ENCODE peak calls at places on chromosomes 3 and 15, in ten cellular contexts. K is activated T-cell treated with anti-CD3 and anti-CD28 coated beads for 24 hours, G is RCC 7860, S is hypothalamus, R is frontal cortex, H is NCI-H146, J is COR-L47, P is Panc1, M is NCI-H748 treated with DMSO at 0.1 percent for 48 hours, B is foreskin fibroblast. O is an unnamed sample.

GRCh38 chr3:16148783-16149182 is 25.7 kb upstream of the GALNT15 start:
- DNase-seq in K (no peak), G (no peak), S (no peak), R (no peak), H (no peak), J (peak), P (no peak), M (no peak), B (peak), O (peak)

GRCh38 chr3:110650752-110651151 is 420.9 kb upstream of the NECTIN3 start:
- DNase-seq in K (no peak), G (no peak), S (no peak), R (no peak), H (no peak), J (peak), P (no peak), M (peak), B (no peak), O (no peak)

GRCh38 chr15:33160581-33161165 is 33.8 kb downstream of the FMN1 start:
- DNase-seq in K (no peak), G (no peak), S (no peak), R (no peak), H (no peak), J (no peak), P (no peak), M (no peak), B (peak), O (no peak)

GRCh38 chr3:131360191-131360590 is 21.4 kb upstream of the NUDT16 start:
- DNase-seq in K (no peak), G (no peak), S (no peak), R (no peak), H (no peak), J (no peak), P (no peak), M (no peak), B (no peak), O (no peak)

GRCh38 chr3:173045770-173046382 is 95.2 kb downstream of the SPATA16 start:
- DNase-seq in K (no peak), G (no peak), S (no peak), R (no peak), H (peak), J (no peak), P (no peak), M (no peak), B (peak), O (no peak)

GRCh38 chr3:167884481-167884880 is 149.0 kb downstream of the SERPINI1 start:
- DNase-seq in K (no peak), G (no peak), S (no peak), R (no peak), H (no peak), J (no peak), P (no peak), M (no peak), B (peak), O (no peak)

GRCh38 chr15:36911322-36911944 is 188.9 kb downstream of the MEIS2 start:
- DNase-seq in K (no peak), G (no peak), S (no peak), R (no peak), H (no peak), J (peak), P (peak), M (no peak), B (peak), O (no peak)

GRCh38 chr15:101056366-101057334 is 137.5 kb downstream of the LRRK1 start:
- DNase-seq in K (no peak), G (no peak), S (no peak), R (no peak), H (no peak), J (no peak), P (no peak), M (no peak), B (no peak), O (no peak)

GRCh38 chr15:78714890-78715289 is 73.9 kb upstream of the CHRNB4 start:
- DNase-seq in K (no peak), G (peak), S (no peak), R (no peak), H (no peak), J (peak), P (no peak), M (no peak), B (no peak), O (no peak)

GRCh38 chr3:149471991-149472390 is 2.5 kb upstream of the TM4SF4 start:
- DNase-seq in K (no peak), G (peak), S (no peak), R (no peak), H (no peak), J (no peak), P (no peak), M (no peak), B (no peak), O (no peak)

GRCh38 chr3:33425456-33425855 is 14.7 kb downstream of the UBP1 start:
- DNase-seq in K (no peak), G (no peak), S (no peak), R (no peak), H (peak), J (peak), P (no peak), M (no peak), B (no peak), O (no peak)

GRCh38 chr3:59734061-59734460 is 684.2 kb upstream of the CFAP20DC start:
- DNase-seq in K (no peak), G (no peak), S (no peak), R (no peak), H (no peak), J (no peak), P (no peak), M (no peak), B (no peak), O (no peak)

GRCh38 chr15:68789921-68790575 is 30.6 kb downstream of the ANP32A start:
- DNase-seq in K (no peak), G (no peak), S (no peak), R (peak), H (peak), J (peak), P (no peak), M (no peak), B (peak), O (no peak)

GRCh38 chr15:34084086-34084485 is 17.6 kb downstream of the EMC7 start:
- DNase-seq in K (no peak), G (no peak), S (no peak), R (no peak), H (no peak), J (no peak), P (no peak), M (no peak), B (peak), O (no peak)

GRCh38 chr3:123344175-123344908 is 104.5 kb downstream of the ADCY5 start:
- DNase-seq in K (no peak), G (no peak), S (no peak), R (no peak), H (no peak), J (no peak), P (no peak), M (no peak), B (peak), O (no peak)

GRCh38 chr15:66006986-66007385 is 137.7 kb downstream of the RAB11A start:
- DNase-seq in K (no peak), G (peak), S (no peak), R (no peak), H (no peak), J (no peak), P (no peak), M (no peak), B (peak), O (no peak)

GRCh38 chr3:147793841-147794240 is 384.7 kb downstream of the ZIC1 start:
- DNase-seq in K (no peak), G (no peak), S (no peak), R (no peak), H (no peak), J (no peak), P (no peak), M (no peak), B (peak), O (no peak)

GRCh38 chr3:1513662-1514061 is 420.8 kb downstream of the CNTN6 start:
- DNase-seq in K (no peak), G (no peak), S (no peak), R (no peak), H (no peak), J (no peak), P (no peak), M (no peak), B (no peak), O (no peak)

GRCh38 chr15:70096215-70096974 is 1.3 kb downstream of the TLE3 start:
- DNase-seq in K (peak), G (peak), S (no peak), R (peak), H (peak), J (peak), P (no peak), M (peak), B (peak), O (peak)

O was measured in NCI-H345.